ENCODE peak calls at places on chromosomes 16 and 17, in nine cellular contexts. One of them, this sample, is unnamed.

GRCh38 chr17:48630009-48630924 is 4.1 kb upstream of the HOXB9 start:
- DNase-seq in prostate gland: no peak
- DNase-seq in upper lobe of right lung: no peak
- DNase-seq in osteoblast: peak; percentile 27
- DNase-seq in heart left ventricle: no peak
- DNase-seq in IMR-90: no peak
- DNase-seq in sigmoid colon: no peak
- DNase-seq in PC-3: no peak
- DNase-seq in hepatocyte: no peak
- DNase-seq in this sample: no peak

GRCh38 chr16:69762843-69763556 is 868 bp downstream of the WWP2 start:
- DNase-seq in prostate gland: no peak
- DNase-seq in upper lobe of right lung: no peak
- DNase-seq in osteoblast: no peak
- DNase-seq in heart left ventricle: no peak
- DNase-seq in IMR-90: peak; percentile 49
- DNase-seq in sigmoid colon: no peak
- DNase-seq in PC-3: peak; percentile 21
- DNase-seq in hepatocyte: peak; percentile 61
- DNase-seq in this sample: no peak

GRCh38 chr17:50108556-50108955 is 13.4 kb downstream of the PDK2 start:
- DNase-seq in prostate gland: no peak
- DNase-seq in upper lobe of right lung: no peak
- DNase-seq in osteoblast: peak; percentile 58
- DNase-seq in heart left ventricle: no peak
- DNase-seq in IMR-90: no peak
- DNase-seq in sigmoid colon: no peak
- DNase-seq in PC-3: no peak
- DNase-seq in hepatocyte: no peak
- DNase-seq in this sample: no peak

GRCh38 chr17:29084476-29085148 is 41.7 kb downstream of the PIPOX start:
- DNase-seq in prostate gland: no peak
- DNase-seq in upper lobe of right lung: no peak
- DNase-seq in osteoblast: peak; percentile 60
- DNase-seq in heart left ventricle: no peak
- DNase-seq in IMR-90: peak; percentile 55
- DNase-seq in sigmoid colon: peak; percentile 83
- DNase-seq in PC-3: no peak
- DNase-seq in hepatocyte: peak; percentile 74
- DNase-seq in this sample: no peak

GRCh38 chr17:82001657-82002056 is 21.0 kb downstream of the CENPX start:
- DNase-seq in prostate gland: no peak
- DNase-seq in upper lobe of right lung: no peak
- DNase-seq in osteoblast: no peak
- DNase-seq in heart left ventricle: no peak
- DNase-seq in IMR-90: no peak
- DNase-seq in sigmoid colon: no peak
- DNase-seq in PC-3: no peak
- DNase-seq in hepatocyte: no peak
- DNase-seq in this sample: no peak

GRCh38 chr17:28520687-28521086 is 14.5 kb downstream of the FOXN1 start:
- DNase-seq in prostate gland: no peak
- DNase-seq in upper lobe of right lung: no peak
- DNase-seq in osteoblast: no peak
- DNase-seq in heart left ventricle: no peak
- DNase-seq in IMR-90: no peak
- DNase-seq in sigmoid colon: no peak
- DNase-seq in PC-3: no peak
- DNase-seq in hepatocyte: no peak
- DNase-seq in this sample: no peak

GRCh38 chr17:56633681-56634080 is 40.2 kb downstream of the NOG start:
- DNase-seq in prostate gland: no peak
- DNase-seq in upper lobe of right lung: no peak
- DNase-seq in osteoblast: no peak
- DNase-seq in heart left ventricle: no peak
- DNase-seq in IMR-90: no peak
- DNase-seq in sigmoid colon: peak; percentile 55
- DNase-seq in PC-3: peak; percentile 22
- DNase-seq in hepatocyte: no peak
- DNase-seq in this sample: no peak

GRCh38 chr17:76539631-76540271 is at the start of gene PRCD:
- DNase-seq in prostate gland: no peak
- DNase-seq in upper lobe of right lung: no peak
- DNase-seq in osteoblast: peak; percentile 80
- DNase-seq in heart left ventricle: no peak
- DNase-seq in IMR-90: no peak
- DNase-seq in sigmoid colon: no peak
- DNase-seq in PC-3: peak; percentile 26
- DNase-seq in hepatocyte: peak; percentile 3
- DNase-seq in this sample: no peak

GRCh38 chr17:31527606-31528005 is 136.1 kb downstream of the RAB11FIP4 start:
- DNase-seq in prostate gland: peak; percentile 39
- DNase-seq in upper lobe of right lung: no peak
- DNase-seq in osteoblast: peak; percentile 92
- DNase-seq in heart left ventricle: no peak
- DNase-seq in IMR-90: peak; percentile 55
- DNase-seq in sigmoid colon: no peak
- DNase-seq in PC-3: no peak
- DNase-seq in hepatocyte: no peak
- DNase-seq in this sample: no peak

GRCh38 chr17:81802856-81803643 is 900 bp upstream of the GCGR start:
- DNase-seq in prostate gland: no peak
- DNase-seq in upper lobe of right lung: no peak
- DNase-seq in osteoblast: no peak
- DNase-seq in heart left ventricle: no peak
- DNase-seq in IMR-90: no peak
- DNase-seq in sigmoid colon: no peak
- DNase-seq in PC-3: no peak
- DNase-seq in hepatocyte: no peak
- DNase-seq in this sample: no peak

GRCh38 chr16:84821179-84821578 is 1.4 kb downstream of the CRISPLD2 start:
- DNase-seq in prostate gland: no peak
- DNase-seq in upper lobe of right lung: no peak
- DNase-seq in osteoblast: peak; percentile 53
- DNase-seq in heart left ventricle: no peak
- DNase-seq in IMR-90: no peak
- DNase-seq in sigmoid colon: peak; percentile 72
- DNase-seq in PC-3: no peak
- DNase-seq in hepatocyte: no peak
- DNase-seq in this sample: no peak

GRCh38 chr17:4968166-4968915 is 724 bp upstream of the SPAG7 start:
- DNase-seq in prostate gland: peak; percentile 19
- DNase-seq in upper lobe of right lung: peak; percentile 73
- DNase-seq in osteoblast: no peak
- DNase-seq in heart left ventricle: no peak
- DNase-seq in IMR-90: no peak
- DNase-seq in sigmoid colon: no peak
- DNase-seq in PC-3: no peak
- DNase-seq in hepatocyte: peak; percentile 57
- DNase-seq in this sample: no peak

GRCh38 chr17:46212634-46213435 is 19.6 kb upstream of the KANSL1 start:
- DNase-seq in prostate gland: peak; percentile 73
- DNase-seq in upper lobe of right lung: no peak
- DNase-seq in osteoblast: peak; percentile 95
- DNase-seq in heart left ventricle: peak; percentile 72
- DNase-seq in IMR-90: peak; percentile 79
- DNase-seq in sigmoid colon: peak; percentile 81
- DNase-seq in PC-3: peak; percentile 77
- DNase-seq in hepatocyte: peak; percentile 92
- DNase-seq in this sample: peak; percentile 70

GRCh38 chr16:30947533-30948086 is 1.3 kb upstream of the ORAI3 start:
- DNase-seq in prostate gland: no peak
- DNase-seq in upper lobe of right lung: no peak
- DNase-seq in osteoblast: peak; percentile 42
- DNase-seq in heart left ventricle: no peak
- DNase-seq in IMR-90: no peak
- DNase-seq in sigmoid colon: no peak
- DNase-seq in PC-3: no peak
- DNase-seq in hepatocyte: peak; percentile 63
- DNase-seq in this sample: no peak

GRCh38 chr16:53065436-53066165 is 10.8 kb downstream of the CHD9 start:
- DNase-seq in prostate gland: no peak
- DNase-seq in upper lobe of right lung: no peak
- DNase-seq in osteoblast: no peak
- DNase-seq in heart left ventricle: peak; percentile 30
- DNase-seq in IMR-90: no peak
- DNase-seq in sigmoid colon: peak; percentile 44
- DNase-seq in PC-3: no peak
- DNase-seq in hepatocyte: no peak
- DNase-seq in this sample: no peak

GRCh38 chr17:74212913-74213791 is at the start of gene TTYH2:
- DNase-seq in prostate gland: peak; percentile 90
- DNase-seq in upper lobe of right lung: peak; percentile 94
- DNase-seq in osteoblast: peak; percentile 98
- DNase-seq in heart left ventricle: peak; percentile 94
- DNase-seq in IMR-90: peak; percentile 82
- DNase-seq in sigmoid colon: peak; percentile 96
- DNase-seq in PC-3: peak; percentile 93
- DNase-seq in hepatocyte: peak; percentile 95
- DNase-seq in this sample: peak; percentile 70
- H3K27ac ChIP-seq in prostate gland: peak within 1 kb of the TSS; percentile 74
- H3K27ac ChIP-seq in upper lobe of right lung: peak within 1 kb of the TSS; percentile 80
- H3K27ac ChIP-seq in osteoblast: peak within 1 kb of the TSS; percentile 65
- H3K27ac ChIP-seq in heart left ventricle: peak within 1 kb of the TSS; percentile 83
- H3K27ac ChIP-seq in IMR-90: peak within 1 kb of the TSS; percentile 22
- H3K27ac ChIP-seq in sigmoid colon: peak within 1 kb of the TSS; percentile 79
- H3K27ac ChIP-seq in PC-3: peak within 1 kb of the TSS; percentile 48
- H3K27ac ChIP-seq in hepatocyte: peak within 1 kb of the TSS; percentile 41
- H3K27ac ChIP-seq in this sample: peak within 1 kb of the TSS; percentile 28

DNA sequence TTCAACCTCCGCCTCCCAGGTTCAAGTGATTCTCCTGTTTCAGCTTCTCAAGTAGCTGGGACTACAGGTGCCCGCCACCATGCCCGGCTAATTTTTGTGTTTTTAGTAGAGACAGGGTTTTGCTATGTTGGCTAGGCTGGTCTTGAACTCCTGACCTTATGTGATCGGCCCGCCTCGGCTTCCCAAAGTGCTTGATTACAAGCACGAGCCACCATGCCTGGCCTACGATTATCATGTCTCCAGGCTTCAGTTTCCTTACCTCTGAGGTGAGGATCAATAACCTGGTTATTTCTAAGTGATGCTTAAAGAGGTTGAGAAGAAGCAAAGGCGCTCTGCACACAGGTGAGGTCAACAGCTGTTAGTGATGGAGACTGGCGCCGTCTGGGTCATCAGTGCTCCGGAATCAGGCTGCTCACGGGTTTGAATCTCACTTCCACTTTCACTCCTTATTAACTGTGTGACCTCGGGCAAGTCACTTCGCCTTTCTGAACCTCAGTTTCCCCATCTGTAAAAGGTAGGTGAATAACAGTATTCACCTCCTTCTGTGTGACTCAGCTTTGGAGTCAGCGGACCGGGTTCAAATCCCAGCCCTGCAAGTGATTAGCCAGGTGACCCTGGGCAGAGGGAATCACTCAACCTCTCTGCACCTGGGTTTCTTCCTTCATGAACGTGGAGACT is 745 bp upstream of the ABCC1 start:
- DNase-seq in prostate gland: no peak
- DNase-seq in upper lobe of right lung: peak; percentile 59
- DNase-seq in osteoblast: no peak
- DNase-seq in heart left ventricle: no peak
- DNase-seq in IMR-90: no peak
- DNase-seq in sigmoid colon: no peak
- DNase-seq in PC-3: no peak
- DNase-seq in hepatocyte: no peak
- DNase-seq in this sample: no peak
- H3K4me3 ChIP-seq in prostate gland: peak overlapping the region; percentile 87
- H3K4me3 ChIP-seq in upper lobe of right lung: peak overlapping the region; percentile 51
- H3K4me3 ChIP-seq in osteoblast: peak overlapping the region; percentile 72
- H3K4me3 ChIP-seq in heart left ventricle: peak overlapping the region; percentile 90
- H3K4me3 ChIP-seq in IMR-90: peak overlapping the region; percentile 58
- H3K4me3 ChIP-seq in sigmoid colon: peak overlapping the region; percentile 53
- H3K4me3 ChIP-seq in PC-3: peak overlapping the region; percentile 79
- H3K4me3 ChIP-seq in hepatocyte: peak overlapping the region; percentile 57
- H3K4me3 ChIP-seq in this sample: peak overlapping the region; percentile 76

DNA sequence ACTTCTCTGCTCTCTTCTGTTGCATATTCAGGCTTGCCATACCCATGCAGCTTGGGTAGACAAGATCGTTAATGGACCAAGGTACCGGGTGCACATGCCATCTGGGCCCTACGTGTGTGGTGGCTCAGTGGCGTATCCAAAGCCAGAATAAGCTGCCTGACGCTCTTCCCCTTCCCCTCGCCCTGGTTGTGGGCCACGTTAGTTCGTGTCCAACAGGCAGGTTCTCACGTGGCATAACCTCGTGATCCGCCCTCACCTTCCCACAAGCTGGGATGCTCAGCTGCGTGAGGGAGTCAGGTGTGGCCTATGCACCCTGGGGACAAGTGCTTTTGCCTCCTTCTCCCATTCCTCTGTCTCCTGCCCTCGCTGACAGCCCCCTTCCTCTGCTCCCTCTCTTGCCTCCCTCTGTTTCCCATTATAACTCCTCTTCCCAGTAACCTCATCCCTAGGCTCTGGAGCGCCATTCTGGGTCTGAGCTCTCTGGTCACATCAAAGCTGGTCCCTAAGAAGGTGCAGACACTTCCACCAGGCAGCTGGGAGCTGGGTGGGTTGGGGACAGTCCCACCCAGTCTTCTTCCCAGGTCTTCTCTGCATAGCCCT is 77.6 kb downstream of the PLD6 start:
- DNase-seq in prostate gland: no peak
- DNase-seq in upper lobe of right lung: no peak
- DNase-seq in osteoblast: peak; percentile 51
- DNase-seq in heart left ventricle: no peak
- DNase-seq in IMR-90: no peak
- DNase-seq in sigmoid colon: no peak
- DNase-seq in PC-3: no peak
- DNase-seq in hepatocyte: no peak
- DNase-seq in this sample: no peak
- H3K36me3 ChIP-seq in prostate gland: peaks cover 4% of the 10 kb centered on the region
- H3K36me3 ChIP-seq in upper lobe of right lung: peaks cover 39% of the 10 kb centered on the region
- H3K36me3 ChIP-seq in osteoblast: peaks cover 65% of the 10 kb centered on the region
- H3K36me3 ChIP-seq in heart left ventricle: peaks cover 8% of the 10 kb centered on the region
- H3K36me3 ChIP-seq in IMR-90: peaks cover 52% of the 10 kb centered on the region
- H3K36me3 ChIP-seq in sigmoid colon: peaks cover 30% of the 10 kb centered on the region
- H3K36me3 ChIP-seq in PC-3: peaks cover 94% of the 10 kb centered on the region
- H3K36me3 ChIP-seq in hepatocyte: no peaks in the 10 kb centered on the region
- H3K36me3 ChIP-seq in this sample: peaks cover 25% of the 10 kb centered on the region

DNA sequence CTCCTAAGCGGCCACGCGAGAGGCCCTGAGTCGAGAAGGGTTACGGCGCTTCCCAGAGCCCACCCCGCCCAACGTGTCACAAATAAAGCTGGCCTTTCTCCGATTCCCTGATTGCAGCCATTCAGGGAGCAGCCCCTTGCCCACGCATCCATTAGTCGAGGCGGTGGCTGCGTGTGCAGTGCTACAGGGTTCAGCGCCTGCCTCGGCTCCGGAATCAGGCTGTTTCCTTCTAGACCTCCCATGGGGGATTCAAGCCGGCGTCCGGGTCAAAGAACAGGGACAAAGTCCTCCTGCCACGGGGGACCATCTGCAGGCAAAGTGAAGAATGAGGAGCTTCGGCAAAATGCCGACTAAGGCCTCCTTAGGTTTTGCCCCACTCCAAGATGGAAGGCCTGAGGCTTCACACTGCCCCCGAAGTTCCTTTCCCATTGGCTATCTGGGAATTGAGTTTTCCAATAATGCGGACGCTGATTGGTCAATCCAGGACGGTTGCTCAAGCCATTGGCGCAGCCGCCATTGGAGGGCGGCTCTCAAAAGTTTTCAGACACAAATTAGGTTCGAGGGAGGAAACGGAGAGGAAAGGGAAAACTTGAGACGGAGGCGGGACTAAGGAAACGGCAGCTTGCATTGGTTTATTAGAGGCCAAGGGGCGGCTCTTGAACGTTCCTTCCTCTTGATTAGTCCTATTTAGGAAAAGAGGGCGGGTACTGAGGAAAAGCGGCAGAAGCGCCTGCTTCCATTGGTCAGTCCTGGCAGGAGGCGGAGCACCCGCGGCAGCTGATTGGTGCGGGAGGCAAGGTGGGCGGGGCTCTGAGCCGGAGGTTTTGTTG is 430 bp upstream of the KATNB1 start:
- DNase-seq in prostate gland: peak; percentile 98
- DNase-seq in upper lobe of right lung: peak; percentile 99
- DNase-seq in osteoblast: peak; percentile 99
- DNase-seq in heart left ventricle: peak; percentile 98
- DNase-seq in IMR-90: peak; percentile 100
- DNase-seq in sigmoid colon: peak; percentile 99
- DNase-seq in PC-3: peak; percentile 99
- DNase-seq in hepatocyte: peak; percentile 99
- DNase-seq in this sample: peak; percentile 95
- H3K27ac ChIP-seq in prostate gland: peak overlapping the region; percentile 84
- H3K27ac ChIP-seq in upper lobe of right lung: peak overlapping the region; percentile 93
- H3K27ac ChIP-seq in osteoblast: peak overlapping the region; percentile 99
- H3K27ac ChIP-seq in heart left ventricle: peak overlapping the region; percentile 79
- H3K27ac ChIP-seq in IMR-90: peak overlapping the region; percentile 84
- H3K27ac ChIP-seq in sigmoid colon: peak overlapping the region; percentile 91
- H3K27ac ChIP-seq in PC-3: peak overlapping the region; percentile 45
- H3K27ac ChIP-seq in hepatocyte: peak overlapping the region; percentile 86
- H3K27ac ChIP-seq in this sample: peak overlapping the region; percentile 72